ENCODE peak calls at places on chromosomes 7 and 10, in five cellular contexts. H is mucosa of descending colon; G is H7; P is ELR; Q is stimulated activated CD4-positive, alpha-beta T cell treated with anti-CD3 and anti-CD28 coated beads, Interleukin-1b, Interleukin-23, amount 100 ng/mL, for 24 hours. X is an unnamed sample.

GRCh38 chr10:91616124-91616523 is 16.7 kb downstream of the PPP1R3C start:
- DNase-seq in H (no peak), Q (no peak), P (no peak), G (no peak), X (no peak)

GRCh38 chr10:58017719-58018367 is 249.9 kb downstream of the IPMK start:
- DNase-seq in G (no peak), P (peak; percentile 95), H (no peak), Q (no peak), X (peak; percentile 95)

GRCh38 chr7:28729685-28730084 is 228.4 kb downstream of the TRIL start:
- DNase-seq in G (no peak), H (no peak), Q (no peak), P (no peak), X (peak; percentile 44)

GRCh38 chr10:72292223-72292691 is 18.5 kb downstream of the DDIT4 start:
- DNase-seq in P (peak; percentile 39), G (peak; percentile 12), H (no peak), Q (peak; percentile 56), X (no peak)

GRCh38 chr7:38211486-38211885 is 33.4 kb downstream of the STARD3NL start:
- DNase-seq in G (no peak), P (no peak), Q (no peak), H (no peak), X (no peak)

GRCh38 chr10:127163632-127164031 is 32.8 kb downstream of the INSYN2A start:
- DNase-seq in Q (no peak), G (no peak), H (no peak), P (no peak), X (no peak)

GRCh38 chr10:109587366-109587765 is 335.9 kb downstream of the XPNPEP1 start:
- DNase-seq in P (no peak), H (no peak), G (no peak), Q (no peak), X (peak; percentile 4)

GRCh38 chr10:113458944-113459343 is 93.9 kb upstream of the HABP2 start:
- DNase-seq in P (no peak), G (no peak), H (no peak), Q (no peak), X (no peak)

GRCh38 chr10:75137533-75138438 is 26.3 kb downstream of the SAMD8 start:
- DNase-seq in H (no peak), Q (peak; percentile 28), G (no peak), P (peak; percentile 80), X (peak; percentile 81)

GRCh38 chr7:26200113-26200443 is 468 bp downstream of the HNRNPA2B1 start:
- DNase-seq in G (peak; percentile 65), H (peak; percentile 83), P (peak; percentile 76), Q (peak; percentile 68), X (peak; percentile 58)

GRCh38 chr7:151435103-151435916 is 4.6 kb downstream of the CRYGN start:
- DNase-seq in Q (no peak), G (peak; percentile 49), H (no peak), P (no peak), X (no peak)

GRCh38 chr7:99456288-99456687 is 9.7 kb downstream of the ATP5MF start:
- DNase-seq in H (no peak), G (no peak), Q (no peak), P (no peak), X (no peak)